ENCODE peak calls at places on chromosomes 2 and 18, in seven cellular contexts. U, W, H, K, N, C and P are unnamed samples.

GRCh38 chr2:118363604-118364003 is 275.3 kb downstream of the INSIG2 start:
- DNase-seq in U (no peak), W (no peak), H (no peak), K (no peak), N (no peak), C (no peak), P (no peak)

GRCh38 chr18:77061946-77062517 is 70.6 kb downstream of the MBP start:
- DNase-seq in U (no peak), W (peak), H (no peak), K (no peak), N (no peak), C (no peak), P (no peak)

GRCh38 chr2:143716527-143716926 is 587.3 kb downstream of the ARHGAP15 start:
- DNase-seq in U (no peak), W (no peak), H (peak), K (no peak), N (no peak), C (no peak), P (no peak)

GRCh38 chr18:80232030-80232429 is 15.3 kb downstream of the PARD6G start:
- DNase-seq in U (no peak), W (no peak), H (no peak), K (no peak), N (no peak), C (no peak), P (no peak)

GRCh38 chr2:150732064-150732463 is 244.6 kb upstream of the RND3 start:
- DNase-seq in U (no peak), W (no peak), H (peak), K (no peak), N (no peak), C (peak), P (no peak)

GRCh38 chr2:196962325-196962724 is 35.8 kb upstream of the PGAP1 start:
- DNase-seq in U (no peak), W (no peak), H (no peak), K (no peak), N (no peak), C (no peak), P (no peak)

GRCh38 chr2:120794716-120795115 is 59.0 kb downstream of the GLI2 start:
- DNase-seq in U (no peak), W (no peak), H (peak), K (no peak), N (no peak), C (no peak), P (no peak)

GRCh38 chr2:72144412-72144745 is 3.3 kb downstream of the CYP26B1 start:
- DNase-seq in U (peak), W (no peak), H (no peak), K (no peak), N (no peak), C (no peak), P (no peak)

GRCh38 chr2:45770773-45771172 is 119.3 kb downstream of the PRKCE start:
- DNase-seq in U (no peak), W (no peak), H (peak), K (no peak), N (no peak), C (no peak), P (no peak)

GRCh38 chr2:4420032-4420431 is 716.7 kb downstream of the DCDC2C start:
- DNase-seq in U (no peak), W (no peak), H (no peak), K (no peak), N (no peak), C (no peak), P (no peak)

GRCh38 chr2:150042844-150043503 is 444.5 kb downstream of the RND3 start:
- DNase-seq in U (no peak), W (no peak), H (no peak), K (no peak), N (peak), C (no peak), P (no peak)

GRCh38 chr2:195575879-195576391 is 81.1 kb upstream of the SLC39A10 start:
- DNase-seq in U (no peak), W (no peak), H (peak), K (peak), N (no peak), C (peak), P (no peak)

GRCh38 chr18:9475643-9476580 is 599 bp downstream of the RALBP1 start:
- DNase-seq in U (no peak), W (no peak), H (peak), K (peak), N (peak), C (peak), P (no peak)

GRCh38 chr2:106184394-106184793 is 9.7 kb downstream of the UXS1 start:
- DNase-seq in U (no peak), W (no peak), H (no peak), K (no peak), N (no peak), C (no peak), P (no peak)

GRCh38 chr18:37265382-37265781 is 300.2 kb downstream of the CELF4 start:
- DNase-seq in U (peak), W (no peak), H (no peak), K (no peak), N (no peak), C (no peak), P (no peak)

GRCh38 chr18:5238371-5238758 is 41.3 kb upstream of the AKAIN1 start:
- DNase-seq in U (peak), W (peak), H (no peak), K (peak), N (no peak), C (peak), P (no peak)

GRCh38 chr18:75291460-75291859 is 80.9 kb downstream of the TSHZ1 start:
- DNase-seq in U (no peak), W (no peak), H (no peak), K (no peak), N (no peak), C (no peak), P (no peak)

GRCh38 chr2:100818606-100819364 is 1.2 kb upstream of the NPAS2 start:
- DNase-seq in U (peak), W (peak), H (peak), K (peak), N (no peak), C (peak), P (no peak)

GRCh38 chr18:48795696-48796095 is 155.1 kb downstream of the SMAD7 start:
- DNase-seq in U (peak), W (no peak), H (no peak), K (no peak), N (no peak), C (no peak), P (no peak)

GRCh38 chr2:150681120-150681796 is 193.8 kb upstream of the RND3 start:
- DNase-seq in U (no peak), W (no peak), H (peak), K (no peak), N (no peak), C (peak), P (no peak)

GRCh38 chr2:30569991-30570390 is 122.9 kb downstream of the LCLAT1 start:
- DNase-seq in U (no peak), W (no peak), H (peak), K (no peak), N (no peak), C (peak), P (no peak)

GRCh38 chr2:3585239-3586109 is 9.4 kb upstream of the COLEC11 start:
- DNase-seq in U (peak), W (no peak), H (peak), K (no peak), N (no peak), C (peak), P (no peak)

GRCh38 chr2:198950813-198951212 is 506.9 kb downstream of the SATB2 start:
- DNase-seq in U (no peak), W (no peak), H (no peak), K (no peak), N (no peak), C (no peak), P (no peak)

GRCh38 chr2:73208258-73208657 is 5.8 kb upstream of the SMYD5 start:
- DNase-seq in U (no peak), W (no peak), H (no peak), K (no peak), N (no peak), C (no peak), P (no peak)

GRCh38 chr2:235027558-235028214 is 75.9 kb downstream of the SH3BP4 start:
- DNase-seq in U (peak), W (no peak), H (peak), K (peak), N (peak), C (peak), P (no peak)

GRCh38 chr2:181585732-181586131 is 71.2 kb downstream of the CERKL start:
- DNase-seq in U (no peak), W (no peak), H (no peak), K (no peak), N (no peak), C (no peak), P (no peak)

GRCh38 chr2:38731090-38731489 is 20.1 kb downstream of the SRSF7 start:
- DNase-seq in U (no peak), W (no peak), H (no peak), K (no peak), N (no peak), C (no peak), P (no peak)

GRCh38 chr2:75560768-75561565 is at the start of gene EVA1A:
- DNase-seq in U (peak), W (peak), H (peak), K (peak), N (peak), C (peak), P (no peak)

GRCh38 chr2:189799531-189799930 is 15.3 kb downstream of the PMS1 start:
- DNase-seq in U (no peak), W (no peak), H (peak), K (peak), N (no peak), C (peak), P (no peak)

GRCh38 chr18:37673196-37673595 is 107.6 kb upstream of the CELF4 start:
- DNase-seq in U (no peak), W (no peak), H (no peak), K (no peak), N (no peak), C (no peak), P (no peak)

GRCh38 chr2:149732730-149733290 is 145.2 kb upstream of the MMADHC start:
- DNase-seq in U (no peak), W (no peak), H (no peak), K (no peak), N (no peak), C (no peak), P (no peak)

GRCh38 chr2:191394043-191394442 is 148.8 kb downstream of the MYO1B start:
- DNase-seq in U (no peak), W (no peak), H (no peak), K (no peak), N (no peak), C (no peak), P (no peak)

GRCh38 chr18:46071894-46072867 is at the start of gene PSTPIP2:
- DNase-seq in U (peak), W (peak), H (peak), K (peak), N (no peak), C (peak), P (no peak)